ENCODE peak calls at places on chromosome 20, in four cellular contexts. S, O, R and C are unnamed samples.

GRCh38 chr20:48550814-48551213 is 277.0 kb downstream of the PREX1 start:
- DNase-seq in O (no peak), S (no peak), R (no peak), C (no peak)

GRCh38 chr20:52972190-52972937 is at the start of gene TSHZ2:
- DNase-seq in R (no peak), O (peak), S (no peak), C (peak)

GRCh38 chr20:10658876-10659632 is 14.7 kb downstream of the JAG1 start:
- DNase-seq in O (no peak), S (no peak), R (no peak), C (no peak)

GRCh38 chr20:47648943-47649342 is 136.3 kb downstream of the SULF2 start:
- DNase-seq in O (no peak), S (no peak), R (no peak), C (no peak)

GRCh38 chr20:9515761-9516657 is 1.6 kb downstream of the LAMP5 start:
- DNase-seq in O (no peak), S (no peak), R (no peak), C (no peak)

GRCh38 chr20:62314711-62315302 is 12.0 kb downstream of the ADRM1 start:
- DNase-seq in R (no peak), S (no peak), O (no peak), C (no peak)

GRCh38 chr20:34705008-34705382 is 851 bp downstream of the TP53INP2 start:
- DNase-seq in R (no peak), S (no peak), O (no peak), C (no peak)

GRCh38 chr20:63352811-63353221 is 8.3 kb downstream of the CHRNA4 start:
- DNase-seq in S (no peak), O (no peak), R (no peak), C (no peak)

GRCh38 chr20:63738687-63739128 is 868 bp upstream of the SLC2A4RG start:
- DNase-seq in S (no peak), R (no peak), O (no peak), C (peak)

GRCh38 chr20:10877345-10877744 is 203.5 kb upstream of the JAG1 start:
- DNase-seq in O (no peak), S (no peak), R (no peak), C (peak)

GRCh38 chr20:33119725-33120720 is 40.6 kb downstream of the BPIFB4 start:
- DNase-seq in R (peak), S (no peak), O (no peak), C (no peak)

GRCh38 chr20:61430228-61430624 is 178.2 kb downstream of the CDH4 start:
- DNase-seq in R (no peak), O (no peak), S (no peak), C (no peak)